ENCODE peak calls at places on chromosomes 2 and 18, in seven cellular contexts. O is H9, A is neuronal stem cell, K is HCT116, X is mammary epithelial cell, C is fibroblast of lung, L is IMR-90. D is an unnamed sample.

GRCh38 chr2:119350311-119350998 is 16.2 kb downstream of the C2orf76 start:
- DNase-seq in O (peak), A (no peak), K (no peak), X (no peak), C (no peak), L (no peak), D (no peak)

GRCh38 chr2:109374548-109375130 is 239.1 kb downstream of the SEPTIN10 start:
- DNase-seq in O (peak), A (no peak), K (no peak), X (no peak), C (no peak), L (no peak), D (peak)

GRCh38 chr2:28989973-28990372 is 8.9 kb downstream of the TOGARAM2 start:
- DNase-seq in O (no peak), A (no peak), K (no peak), X (no peak), C (no peak), L (no peak), D (no peak)

GRCh38 chr2:207165121-207166038 is at the start of gene KLF7:
- DNase-seq in O (peak), A (no peak), K (no peak), X (peak), C (peak), L (peak), D (peak)

GRCh38 chr2:185137700-185138099 is 539.4 kb downstream of the ZNF804A start:
- DNase-seq in O (no peak), A (no peak), K (no peak), X (no peak), C (no peak), L (no peak), D (no peak)

GRCh38 chr2:71538656-71539265 is 85.4 kb downstream of the DYSF start:
- DNase-seq in O (peak), A (no peak), K (no peak), X (no peak), C (no peak), L (no peak), D (no peak)

GRCh38 chr2:159908623-159909022 is 110.6 kb upstream of the CD302 start:
- DNase-seq in O (no peak), A (no peak), K (no peak), X (no peak), C (no peak), L (no peak), D (no peak)

GRCh38 chr2:101781326-101781725 is 83.8 kb downstream of the MAP4K4 start:
- DNase-seq in O (no peak), A (no peak), K (no peak), X (no peak), C (no peak), L (no peak), D (no peak)

GRCh38 chr2:152352616-152353015 is 17.6 kb downstream of the FMNL2 start:
- DNase-seq in O (no peak), A (no peak), K (no peak), X (no peak), C (no peak), L (no peak), D (no peak)

GRCh38 chr18:77127769-77128671 is 4.6 kb downstream of the MBP start:
- DNase-seq in O (no peak), A (no peak), K (no peak), X (peak), C (peak), L (peak), D (no peak)

GRCh38 chr2:231399853-231400667 is 4.5 kb downstream of the B3GNT7 start:
- DNase-seq in O (no peak), A (no peak), K (no peak), X (peak), C (peak), L (no peak), D (peak)

GRCh38 chr2:197179744-197180498 is 130.7 kb downstream of the ANKRD44 start:
- DNase-seq in O (no peak), A (no peak), K (no peak), X (no peak), C (peak), L (peak), D (peak)

GRCh38 chr18:69674292-69674877 is 273.3 kb downstream of the CD226 start:
- DNase-seq in O (no peak), A (no peak), K (no peak), X (no peak), C (no peak), L (peak), D (no peak)

GRCh38 chr2:191009541-191010374 is 4.2 kb downstream of the STAT1 start:
- DNase-seq in O (no peak), A (no peak), K (no peak), X (no peak), C (peak), L (peak), D (no peak)

GRCh38 chr2:190723397-190724090 is 74.7 kb downstream of the NAB1 start:
- DNase-seq in O (no peak), A (no peak), K (no peak), X (no peak), C (no peak), L (no peak), D (no peak)

GRCh38 chr2:112623913-112624777 is 21.6 kb upstream of the SLC20A1 start:
- DNase-seq in O (no peak), A (no peak), K (peak), X (peak), C (peak), L (peak), D (no peak)

GRCh38 chr2:231795525-231796327 is 9.5 kb downstream of the COPS7B start:
- DNase-seq in O (no peak), A (no peak), K (peak), X (peak), C (peak), L (peak), D (peak)

GRCh38 chr2:37020212-37020886 is 54.0 kb upstream of the STRN start:
- DNase-seq in O (no peak), A (no peak), K (no peak), X (no peak), C (peak), L (peak), D (peak)

GRCh38 chr2:235721586-235721985 is 227.7 kb downstream of the AGAP1 start:
- DNase-seq in O (no peak), A (no peak), K (no peak), X (no peak), C (no peak), L (no peak), D (peak)

GRCh38 chr2:226031078-226031937 is 631.8 kb downstream of the NYAP2 start:
- DNase-seq in O (peak), A (peak), K (peak), X (peak), C (peak), L (peak), D (peak)

GRCh38 chr18:77177009-77177408 is 44.4 kb upstream of the MBP start:
- DNase-seq in O (no peak), A (no peak), K (no peak), X (peak), C (peak), L (peak), D (no peak)

GRCh38 chr2:23435250-23436035 is 50.5 kb downstream of the KLHL29 start:
- DNase-seq in O (no peak), A (no peak), K (no peak), X (no peak), C (no peak), L (no peak), D (no peak)

GRCh38 chr2:231530099-231531085 is at the start of gene NMUR1:
- DNase-seq in O (peak), A (peak), K (peak), X (no peak), C (peak), L (no peak), D (peak)

GRCh38 chr2:74695663-74696062 is 41.6 kb downstream of the SEMA4F start:
- DNase-seq in O (no peak), A (no peak), K (no peak), X (no peak), C (no peak), L (no peak), D (no peak)

GRCh38 chr2:43095533-43096295 is 130.7 kb downstream of the ZFP36L2 start:
- DNase-seq in O (no peak), A (no peak), K (no peak), X (no peak), C (no peak), L (no peak), D (no peak)

GRCh38 chr2:88190808-88191721 is 20.9 kb downstream of the THNSL2 start:
- DNase-seq in O (peak), A (peak), K (peak), X (peak), C (peak), L (peak), D (peak)

GRCh38 chr18:5142131-5142530 is 54.9 kb downstream of the AKAIN1 start:
- DNase-seq in O (no peak), A (no peak), K (no peak), X (no peak), C (no peak), L (no peak), D (no peak)

GRCh38 chr2:30731248-30731647 is 76.0 kb downstream of the CAPN13 start:
- DNase-seq in O (no peak), A (no peak), K (no peak), X (no peak), C (no peak), L (no peak), D (no peak)

GRCh38 chr18:68803371-68803770 is 5.5 kb downstream of the CCDC102B start:
- DNase-seq in O (no peak), A (no peak), K (no peak), X (no peak), C (peak), L (peak), D (no peak)

GRCh38 chr18:23424616-23425015 is 28.5 kb upstream of the RIOK3 start:
- DNase-seq in O (no peak), A (no peak), K (no peak), X (no peak), C (no peak), L (no peak), D (no peak)

GRCh38 chr2:62321370-62321769 is 125.5 kb downstream of the B3GNT2 start:
- DNase-seq in O (no peak), A (no peak), K (no peak), X (no peak), C (no peak), L (no peak), D (no peak)

GRCh38 chr2:120323214-120323613 is 22.7 kb upstream of the INHBB start:
- DNase-seq in O (no peak), A (no peak), K (no peak), X (no peak), C (peak), L (peak), D (no peak)

GRCh38 chr2:239529313-239530015 is 128.6 kb upstream of the HDAC4 start:
- DNase-seq in O (no peak), A (no peak), K (no peak), X (no peak), C (no peak), L (no peak), D (no peak)

GRCh38 chr2:113240915-113241911 is 37.5 kb downstream of the PAX8 start:
- DNase-seq in O (no peak), A (no peak), K (peak), X (peak), C (peak), L (peak), D (peak)

GRCh38 chr2:85266424-85267041 is 61.3 kb downstream of the TGOLN2 start:
- DNase-seq in O (peak), A (peak), K (peak), X (peak), C (peak), L (peak), D (peak)

GRCh38 chr2:208280933-208281332 is 14.9 kb downstream of the PIKFYVE start:
- DNase-seq in O (no peak), A (no peak), K (no peak), X (peak), C (peak), L (peak), D (no peak)

GRCh38 chr18:53093650-53094049 is 753.7 kb downstream of the DCC start:
- DNase-seq in O (no peak), A (no peak), K (no peak), X (no peak), C (no peak), L (no peak), D (no peak)

GRCh38 chr18:50947899-50948298 is 19.9 kb upstream of the ELAC1 start:
- DNase-seq in O (no peak), A (no peak), K (no peak), X (peak), C (peak), L (peak), D (no peak)

GRCh38 chr2:17813742-17814458 is 2.4 kb upstream of the MSGN1 start:
- DNase-seq in O (no peak), A (no peak), K (no peak), X (peak), C (no peak), L (no peak), D (no peak)

GRCh38 chr2:106192752-106193490 is 1.2 kb downstream of the UXS1 start:
- DNase-seq in O (no peak), A (no peak), K (peak), X (peak), C (peak), L (peak), D (peak)

DNA sequence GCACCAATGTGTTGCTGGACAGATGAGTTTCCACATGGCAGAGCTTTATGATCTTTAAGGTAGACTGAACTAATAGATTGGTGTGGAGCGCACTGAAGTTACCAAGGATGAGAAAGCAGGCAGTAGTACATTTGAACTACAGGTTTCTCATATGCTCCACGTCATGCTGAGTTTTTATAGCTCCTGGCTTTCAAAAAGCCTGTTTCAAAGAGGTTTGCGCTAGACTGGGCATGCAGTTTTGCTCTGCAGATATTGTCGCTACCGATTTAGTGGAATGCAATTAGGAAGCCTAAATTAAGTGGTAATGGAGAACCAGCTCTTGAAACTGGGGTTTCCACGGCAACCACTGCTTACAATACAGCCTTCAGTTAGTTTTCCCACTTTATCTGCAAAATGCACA is 151.5 kb upstream of the POU3F3 start:
- DNase-seq in O (no peak), A (peak), K (no peak), X (no peak), C (no peak), L (no peak), D (peak)
- H3K9ac ChIP-seq in O (no peak), A (no peak), K (no peak), X (no peak), C (no peak), L (no peak), D (no peak)

GRCh38 chr18:10490401-10491289 is 35.2 kb upstream of the NAPG start:
- DNase-seq in O (peak), A (no peak), K (peak), X (no peak), C (no peak), L (no peak), D (no peak)
- H3K9ac ChIP-seq in O (no peak), A (no peak), K (no peak), X (no peak), C (no peak), L (no peak), D (no peak)

GRCh38 chr18:21000667-21001066 is 110.9 kb downstream of the ROCK1 start:
- DNase-seq in O (no peak), A (no peak), K (no peak), X (peak), C (peak), L (peak), D (no peak)

GRCh38 chr18:21004721-21005120 is 106.9 kb downstream of the ROCK1 start:
- DNase-seq in O (no peak), A (no peak), K (no peak), X (peak), C (peak), L (peak), D (no peak)
- H3K9ac ChIP-seq in O (no peak), A (no peak), K (no peak), X (no peak), C (no peak), L (no peak), D (no peak)

GRCh38 chr2:64932327-64933216 is 56.6 kb upstream of the SLC1A4 start:
- DNase-seq in O (no peak), A (no peak), K (no peak), X (no peak), C (no peak), L (no peak), D (no peak)
- H3K9ac ChIP-seq in O (no peak), A (no peak), K (no peak), X (no peak), C (no peak), L (no peak), D (no peak)

GRCh38 chr2:134131681-134132486 is 122.0 kb upstream of the MGAT5 start:
- DNase-seq in O (no peak), A (no peak), K (no peak), X (peak), C (peak), L (no peak), D (no peak)

GRCh38 chr2:134128746-134129145 is 125.1 kb upstream of the MGAT5 start:
- DNase-seq in O (no peak), A (no peak), K (no peak), X (no peak), C (no peak), L (no peak), D (no peak)

GRCh38 chr2:134124047-134124753 is 129.7 kb upstream of the MGAT5 start:
- DNase-seq in O (no peak), A (no peak), K (no peak), X (no peak), C (peak), L (peak), D (peak)

GRCh38 chr2:134129900-134130537 is 123.9 kb upstream of the MGAT5 start:
- DNase-seq in O (no peak), A (no peak), K (no peak), X (no peak), C (no peak), L (no peak), D (no peak)

GRCh38 chr2:134127496-134127895 is 126.4 kb upstream of the MGAT5 start:
- DNase-seq in O (no peak), A (no peak), K (no peak), X (no peak), C (no peak), L (no peak), D (no peak)
- H3K9ac ChIP-seq in O (no peak), A (peak), K (no peak), X (no peak), C (no peak), L (no peak), D (no peak)

GRCh38 chr18:12837747-12838146 is 46.3 kb downstream of the PTPN2 start:
- DNase-seq in O (no peak), A (no peak), K (no peak), X (peak), C (peak), L (peak), D (no peak)

GRCh38 chr18:12836551-12836950 is 47.5 kb downstream of the PTPN2 start:
- DNase-seq in O (no peak), A (no peak), K (no peak), X (no peak), C (no peak), L (no peak), D (no peak)

GRCh38 chr18:12839057-12839525 is 44.9 kb downstream of the PTPN2 start:
- DNase-seq in O (no peak), A (no peak), K (no peak), X (peak), C (no peak), L (no peak), D (no peak)

GRCh38 chr18:12839526-12840196 is 44.4 kb downstream of the PTPN2 start:
- DNase-seq in O (no peak), A (no peak), K (no peak), X (peak), C (no peak), L (no peak), D (no peak)

DNA sequence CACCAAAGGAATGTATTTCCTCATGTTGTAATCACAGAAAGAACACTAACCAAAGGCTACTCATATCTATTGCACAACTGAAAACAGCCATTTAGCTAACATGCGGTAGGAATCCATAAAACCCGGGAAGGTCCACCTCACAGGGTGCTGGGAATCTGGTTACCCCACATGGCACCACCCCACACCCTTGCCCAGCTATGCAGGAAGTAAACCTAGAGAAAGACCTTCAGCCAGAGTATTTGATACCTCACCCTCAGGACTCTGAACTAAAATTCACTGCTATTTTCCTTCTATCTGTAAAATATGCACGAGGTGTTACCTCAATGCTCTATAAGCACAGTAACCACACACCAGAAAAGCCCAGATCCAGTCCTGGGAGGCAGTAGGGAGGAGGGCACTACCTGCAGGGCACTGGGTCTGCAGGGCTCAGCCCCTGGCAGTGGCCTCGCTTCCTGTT is 45.8 kb downstream of the PTPN2 start:
- DNase-seq in O (no peak), A (no peak), K (no peak), X (peak), C (peak), L (peak), D (peak)
- H3K9ac ChIP-seq in O (no peak), A (no peak), K (peak), X (peak), C (peak), L (peak), D (no peak)

DNA sequence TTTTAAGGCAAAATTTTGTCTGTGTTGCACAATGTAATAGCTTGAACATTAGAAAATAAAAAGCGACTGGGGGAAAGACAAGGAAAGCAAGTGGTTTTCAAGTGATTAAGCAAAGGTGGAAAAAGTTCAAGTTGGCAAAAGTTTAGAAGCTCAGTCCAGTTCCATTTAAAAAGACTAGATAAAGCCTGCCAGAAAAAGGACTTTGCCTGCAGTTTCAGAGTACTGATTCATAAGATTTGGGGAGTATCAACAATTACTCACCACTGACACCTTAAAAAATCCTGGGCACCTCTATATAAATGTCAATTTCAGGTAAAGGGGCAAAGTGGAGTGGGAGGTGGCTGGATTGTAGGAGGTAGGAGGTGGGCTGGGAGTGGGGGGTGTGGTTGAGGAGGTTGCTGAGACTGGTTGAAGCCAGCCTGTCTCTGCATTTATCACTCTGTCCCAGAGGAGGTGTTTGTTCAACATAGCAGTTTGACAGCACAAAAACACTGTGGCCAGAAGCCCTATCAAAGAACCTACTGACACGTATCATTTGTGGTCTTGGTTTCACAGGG is 14.6 kb downstream of the ZEB2 start:
- DNase-seq in O (no peak), A (no peak), K (no peak), X (peak), C (peak), L (no peak), D (no peak)
- H3K9ac ChIP-seq in O (no peak), A (no peak), K (no peak), X (no peak), C (no peak), L (no peak), D (no peak)

GRCh38 chr2:54523336-54523959 is 67.3 kb downstream of the SPTBN1 start:
- DNase-seq in O (no peak), A (no peak), K (no peak), X (no peak), C (peak), L (no peak), D (no peak)

GRCh38 chr2:54525321-54525720 is 69.2 kb downstream of the SPTBN1 start:
- DNase-seq in O (no peak), A (no peak), K (no peak), X (no peak), C (no peak), L (no peak), D (no peak)

GRCh38 chr2:54522624-54523281 is 66.6 kb downstream of the SPTBN1 start:
- DNase-seq in O (peak), A (peak), K (peak), X (peak), C (peak), L (peak), D (peak)

GRCh38 chr2:54526226-54526879 is 70.2 kb downstream of the SPTBN1 start:
- DNase-seq in O (no peak), A (no peak), K (no peak), X (no peak), C (no peak), L (no peak), D (no peak)

GRCh38 chr2:54524236-54524991 is 68.3 kb downstream of the SPTBN1 start:
- DNase-seq in O (no peak), A (no peak), K (no peak), X (peak), C (peak), L (peak), D (no peak)
- H3K9ac ChIP-seq in O (no peak), A (no peak), K (no peak), X (peak), C (no peak), L (no peak), D (no peak)

D was measured in SK-N-SH.